ENCODE peak calls at places on chromosomes 6 and 20, in ten cellular contexts. One of them, this sample, is unnamed.

GRCh38 chr6:84522135-84522535 is 242.3 kb downstream of the TBX18 start:
- DNase-seq in choroid plexus epithelial cell: peak; percentile 94
- DNase-seq in CD4-positive, alpha-beta T cell: no peak
- DNase-seq in lung: no peak
- DNase-seq in keratinocyte: no peak
- DNase-seq in neural crest cell: no peak
- DNase-seq in D721Med: no peak
- DNase-seq in glutamatergic neuron: no peak
- DNase-seq in mesothelial cell of epicardium: no peak
- DNase-seq in fibroblast of the aortic adventitia: peak; percentile 91
- DNase-seq in this sample: no peak

GRCh38 chr6:144360401-144360800 is 75.3 kb downstream of the UTRN start:
- DNase-seq in choroid plexus epithelial cell: no peak
- DNase-seq in CD4-positive, alpha-beta T cell: no peak
- DNase-seq in lung: no peak
- DNase-seq in keratinocyte: no peak
- DNase-seq in neural crest cell: peak; percentile 14
- DNase-seq in D721Med: no peak
- DNase-seq in glutamatergic neuron: no peak
- DNase-seq in mesothelial cell of epicardium: no peak
- DNase-seq in fibroblast of the aortic adventitia: no peak
- DNase-seq in this sample: no peak

GRCh38 chr6:129175066-129175465 is 292.1 kb downstream of the LAMA2 start:
- DNase-seq in choroid plexus epithelial cell: no peak
- DNase-seq in CD4-positive, alpha-beta T cell: no peak
- DNase-seq in lung: no peak
- DNase-seq in keratinocyte: no peak
- DNase-seq in neural crest cell: no peak
- DNase-seq in D721Med: no peak
- DNase-seq in glutamatergic neuron: no peak
- DNase-seq in mesothelial cell of epicardium: no peak
- DNase-seq in fibroblast of the aortic adventitia: no peak
- DNase-seq in this sample: no peak

GRCh38 chr6:9532621-9533557 is 882.0 kb downstream of the TFAP2A start:
- DNase-seq in choroid plexus epithelial cell: peak; percentile 26
- DNase-seq in CD4-positive, alpha-beta T cell: no peak
- DNase-seq in lung: no peak
- DNase-seq in keratinocyte: no peak
- DNase-seq in neural crest cell: no peak
- DNase-seq in D721Med: no peak
- DNase-seq in glutamatergic neuron: no peak
- DNase-seq in mesothelial cell of epicardium: no peak
- DNase-seq in fibroblast of the aortic adventitia: peak; percentile 61
- DNase-seq in this sample: no peak

GRCh38 chr6:9347608-9348007 is 912.3 kb upstream of the SLC35B3 start:
- DNase-seq in choroid plexus epithelial cell: no peak
- DNase-seq in CD4-positive, alpha-beta T cell: no peak
- DNase-seq in lung: no peak
- DNase-seq in keratinocyte: no peak
- DNase-seq in neural crest cell: no peak
- DNase-seq in D721Med: no peak
- DNase-seq in glutamatergic neuron: no peak
- DNase-seq in mesothelial cell of epicardium: no peak
- DNase-seq in fibroblast of the aortic adventitia: no peak
- DNase-seq in this sample: no peak

GRCh38 chr6:41712651-41713103 is 22.7 kb downstream of the TFEB start:
- DNase-seq in choroid plexus epithelial cell: no peak
- DNase-seq in CD4-positive, alpha-beta T cell: no peak
- DNase-seq in lung: peak; percentile 72
- DNase-seq in keratinocyte: no peak
- DNase-seq in neural crest cell: no peak
- DNase-seq in D721Med: no peak
- DNase-seq in glutamatergic neuron: no peak
- DNase-seq in mesothelial cell of epicardium: no peak
- DNase-seq in fibroblast of the aortic adventitia: peak; percentile 51
- DNase-seq in this sample: no peak

GRCh38 chr6:62285612-62286469 is at the start of gene KHDRBS2:
- DNase-seq in choroid plexus epithelial cell: no peak
- DNase-seq in CD4-positive, alpha-beta T cell: no peak
- DNase-seq in lung: peak; percentile 91
- DNase-seq in keratinocyte: no peak
- DNase-seq in neural crest cell: peak; percentile 86
- DNase-seq in D721Med: peak; percentile 20
- DNase-seq in glutamatergic neuron: peak; percentile 95
- DNase-seq in mesothelial cell of epicardium: peak; percentile 81
- DNase-seq in fibroblast of the aortic adventitia: no peak
- DNase-seq in this sample: no peak

GRCh38 chr6:73566954-73567591 is 46.2 kb upstream of the EEF1A1 start:
- DNase-seq in choroid plexus epithelial cell: peak; percentile 49
- DNase-seq in CD4-positive, alpha-beta T cell: no peak
- DNase-seq in lung: peak; percentile 70
- DNase-seq in keratinocyte: no peak
- DNase-seq in neural crest cell: no peak
- DNase-seq in D721Med: no peak
- DNase-seq in glutamatergic neuron: no peak
- DNase-seq in mesothelial cell of epicardium: no peak
- DNase-seq in fibroblast of the aortic adventitia: peak; percentile 71
- DNase-seq in this sample: no peak

GRCh38 chr20:51375561-51375960 is 167.0 kb downstream of the NFATC2 start:
- DNase-seq in choroid plexus epithelial cell: no peak
- DNase-seq in CD4-positive, alpha-beta T cell: no peak
- DNase-seq in lung: no peak
- DNase-seq in keratinocyte: no peak
- DNase-seq in neural crest cell: no peak
- DNase-seq in D721Med: no peak
- DNase-seq in glutamatergic neuron: no peak
- DNase-seq in mesothelial cell of epicardium: no peak
- DNase-seq in fibroblast of the aortic adventitia: no peak
- DNase-seq in this sample: no peak

GRCh38 chr6:141483561-141484061 is 649.1 kb upstream of the GJE1 start:
- DNase-seq in choroid plexus epithelial cell: peak; percentile 95
- DNase-seq in CD4-positive, alpha-beta T cell: peak; percentile 28
- DNase-seq in lung: no peak
- DNase-seq in keratinocyte: peak; percentile 25
- DNase-seq in neural crest cell: no peak
- DNase-seq in D721Med: no peak
- DNase-seq in glutamatergic neuron: no peak
- DNase-seq in mesothelial cell of epicardium: no peak
- DNase-seq in fibroblast of the aortic adventitia: peak; percentile 93
- DNase-seq in this sample: no peak

GRCh38 chr20:1623501-1624250 is 3.9 kb upstream of the SIRPB1 start:
- DNase-seq in choroid plexus epithelial cell: no peak
- DNase-seq in CD4-positive, alpha-beta T cell: no peak
- DNase-seq in lung: no peak
- DNase-seq in keratinocyte: no peak
- DNase-seq in neural crest cell: no peak
- DNase-seq in D721Med: no peak
- DNase-seq in glutamatergic neuron: no peak
- DNase-seq in mesothelial cell of epicardium: no peak
- DNase-seq in fibroblast of the aortic adventitia: no peak
- DNase-seq in this sample: no peak

GRCh38 chr20:53662595-53662994 is 69.0 kb upstream of the ZNF217 start:
- DNase-seq in choroid plexus epithelial cell: no peak
- DNase-seq in CD4-positive, alpha-beta T cell: no peak
- DNase-seq in lung: no peak
- DNase-seq in keratinocyte: no peak
- DNase-seq in neural crest cell: no peak
- DNase-seq in D721Med: no peak
- DNase-seq in glutamatergic neuron: no peak
- DNase-seq in mesothelial cell of epicardium: no peak
- DNase-seq in fibroblast of the aortic adventitia: no peak
- DNase-seq in this sample: no peak

GRCh38 chr6:87514831-87515230 is 42.1 kb downstream of the SLC35A1 start:
- DNase-seq in choroid plexus epithelial cell: no peak
- DNase-seq in CD4-positive, alpha-beta T cell: no peak
- DNase-seq in lung: no peak
- DNase-seq in keratinocyte: no peak
- DNase-seq in neural crest cell: no peak
- DNase-seq in D721Med: no peak
- DNase-seq in glutamatergic neuron: no peak
- DNase-seq in mesothelial cell of epicardium: no peak
- DNase-seq in fibroblast of the aortic adventitia: no peak
- DNase-seq in this sample: no peak

GRCh38 chr20:2178328-2179232 is 77.0 kb downstream of the STK35 start:
- DNase-seq in choroid plexus epithelial cell: no peak
- DNase-seq in CD4-positive, alpha-beta T cell: no peak
- DNase-seq in lung: no peak
- DNase-seq in keratinocyte: no peak
- DNase-seq in neural crest cell: no peak
- DNase-seq in D721Med: no peak
- DNase-seq in glutamatergic neuron: no peak
- DNase-seq in mesothelial cell of epicardium: no peak
- DNase-seq in fibroblast of the aortic adventitia: peak; percentile 14
- DNase-seq in this sample: no peak

GRCh38 chr6:37488464-37488863 is 11.2 kb downstream of the CCDC167 start:
- DNase-seq in choroid plexus epithelial cell: no peak
- DNase-seq in CD4-positive, alpha-beta T cell: no peak
- DNase-seq in lung: no peak
- DNase-seq in keratinocyte: no peak
- DNase-seq in neural crest cell: no peak
- DNase-seq in D721Med: no peak
- DNase-seq in glutamatergic neuron: no peak
- DNase-seq in mesothelial cell of epicardium: no peak
- DNase-seq in fibroblast of the aortic adventitia: no peak
- DNase-seq in this sample: no peak

GRCh38 chr6:37490466-37491015 is 9.2 kb downstream of the CCDC167 start:
- DNase-seq in choroid plexus epithelial cell: no peak
- DNase-seq in CD4-positive, alpha-beta T cell: no peak
- DNase-seq in lung: no peak
- DNase-seq in keratinocyte: no peak
- DNase-seq in neural crest cell: no peak
- DNase-seq in D721Med: no peak
- DNase-seq in glutamatergic neuron: no peak
- DNase-seq in mesothelial cell of epicardium: no peak
- DNase-seq in fibroblast of the aortic adventitia: no peak
- DNase-seq in this sample: no peak

GRCh38 chr6:37491161-37491829 is 8.4 kb downstream of the CCDC167 start:
- DNase-seq in choroid plexus epithelial cell: no peak
- DNase-seq in CD4-positive, alpha-beta T cell: no peak
- DNase-seq in lung: no peak
- DNase-seq in keratinocyte: no peak
- DNase-seq in neural crest cell: no peak
- DNase-seq in D721Med: no peak
- DNase-seq in glutamatergic neuron: no peak
- DNase-seq in mesothelial cell of epicardium: no peak
- DNase-seq in fibroblast of the aortic adventitia: no peak
- DNase-seq in this sample: no peak

GRCh38 chr6:37487891-37488290 is 11.8 kb downstream of the CCDC167 start:
- DNase-seq in choroid plexus epithelial cell: no peak
- DNase-seq in CD4-positive, alpha-beta T cell: no peak
- DNase-seq in lung: no peak
- DNase-seq in keratinocyte: no peak
- DNase-seq in neural crest cell: no peak
- DNase-seq in D721Med: no peak
- DNase-seq in glutamatergic neuron: no peak
- DNase-seq in mesothelial cell of epicardium: no peak
- DNase-seq in fibroblast of the aortic adventitia: no peak
- DNase-seq in this sample: no peak

GRCh38 chr6:37489697-37490336 is 9.9 kb downstream of the CCDC167 start:
- DNase-seq in choroid plexus epithelial cell: peak; percentile 39
- DNase-seq in CD4-positive, alpha-beta T cell: no peak
- DNase-seq in lung: no peak
- DNase-seq in keratinocyte: no peak
- DNase-seq in neural crest cell: no peak
- DNase-seq in D721Med: no peak
- DNase-seq in glutamatergic neuron: no peak
- DNase-seq in mesothelial cell of epicardium: no peak
- DNase-seq in fibroblast of the aortic adventitia: no peak
- DNase-seq in this sample: no peak
- TF ChIP-seq CTCF in choroid plexus epithelial cell: peak; percentile 45
- TF ChIP-seq CTCF in CD4-positive, alpha-beta T cell: peak; percentile 35
- TF ChIP-seq CTCF in lung: no peak
- TF ChIP-seq CTCF in keratinocyte: peak; percentile 21
- TF ChIP-seq CTCF in neural crest cell: no peak
- TF ChIP-seq CTCF in D721Med: peak; percentile 6
- TF ChIP-seq CTCF in glutamatergic neuron: no peak
- TF ChIP-seq CTCF in mesothelial cell of epicardium: no peak
- TF ChIP-seq CTCF in fibroblast of the aortic adventitia: peak; percentile 14
- TF ChIP-seq CTCF in this sample: no peak

GRCh38 chr20:24962510-24962909 is 13.4 kb downstream of the CST7 start:
- DNase-seq in choroid plexus epithelial cell: no peak
- DNase-seq in CD4-positive, alpha-beta T cell: no peak
- DNase-seq in lung: no peak
- DNase-seq in keratinocyte: no peak
- DNase-seq in neural crest cell: no peak
- DNase-seq in D721Med: no peak
- DNase-seq in glutamatergic neuron: no peak
- DNase-seq in mesothelial cell of epicardium: no peak
- DNase-seq in fibroblast of the aortic adventitia: no peak
- DNase-seq in this sample: no peak
- TF ChIP-seq CTCF in choroid plexus epithelial cell: no peak
- TF ChIP-seq CTCF in CD4-positive, alpha-beta T cell: no peak
- TF ChIP-seq CTCF in lung: no peak
- TF ChIP-seq CTCF in keratinocyte: no peak
- TF ChIP-seq CTCF in neural crest cell: no peak
- TF ChIP-seq CTCF in D721Med: no peak
- TF ChIP-seq CTCF in glutamatergic neuron: peak; percentile 54
- TF ChIP-seq CTCF in mesothelial cell of epicardium: no peak
- TF ChIP-seq CTCF in fibroblast of the aortic adventitia: no peak
- TF ChIP-seq CTCF in this sample: no peak

DNA sequence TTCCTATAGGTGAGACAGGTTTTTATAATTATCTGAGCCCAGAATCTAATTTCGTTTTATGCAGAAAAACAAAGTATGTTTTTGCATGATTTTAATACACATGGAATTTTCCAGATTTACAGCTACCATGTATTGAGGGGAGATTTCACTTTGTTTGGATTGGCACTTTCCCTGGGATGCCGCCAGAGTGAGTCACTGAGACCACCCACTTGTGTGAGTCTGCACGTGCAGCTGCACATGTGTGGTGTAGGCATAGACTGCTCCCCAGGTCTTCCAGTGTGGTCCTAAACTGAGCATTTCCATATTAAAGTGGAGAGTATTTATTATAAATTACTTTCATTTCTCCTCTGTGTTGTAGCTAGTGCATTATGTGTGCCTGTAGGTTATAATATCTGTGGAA is 186.8 kb downstream of the UBE3D start:
- DNase-seq in choroid plexus epithelial cell: peak; percentile 58
- DNase-seq in CD4-positive, alpha-beta T cell: no peak
- DNase-seq in lung: no peak
- DNase-seq in keratinocyte: no peak
- DNase-seq in neural crest cell: no peak
- DNase-seq in D721Med: no peak
- DNase-seq in glutamatergic neuron: no peak
- DNase-seq in mesothelial cell of epicardium: no peak
- DNase-seq in fibroblast of the aortic adventitia: peak; percentile 27
- DNase-seq in this sample: no peak
- TF ChIP-seq CTCF in choroid plexus epithelial cell: no peak
- TF ChIP-seq CTCF in CD4-positive, alpha-beta T cell: no peak
- TF ChIP-seq CTCF in lung: no peak
- TF ChIP-seq CTCF in keratinocyte: no peak
- TF ChIP-seq CTCF in neural crest cell: no peak
- TF ChIP-seq CTCF in D721Med: no peak
- TF ChIP-seq CTCF in glutamatergic neuron: no peak
- TF ChIP-seq CTCF in mesothelial cell of epicardium: no peak
- TF ChIP-seq CTCF in fibroblast of the aortic adventitia: no peak
- TF ChIP-seq CTCF in this sample: no peak

DNA sequence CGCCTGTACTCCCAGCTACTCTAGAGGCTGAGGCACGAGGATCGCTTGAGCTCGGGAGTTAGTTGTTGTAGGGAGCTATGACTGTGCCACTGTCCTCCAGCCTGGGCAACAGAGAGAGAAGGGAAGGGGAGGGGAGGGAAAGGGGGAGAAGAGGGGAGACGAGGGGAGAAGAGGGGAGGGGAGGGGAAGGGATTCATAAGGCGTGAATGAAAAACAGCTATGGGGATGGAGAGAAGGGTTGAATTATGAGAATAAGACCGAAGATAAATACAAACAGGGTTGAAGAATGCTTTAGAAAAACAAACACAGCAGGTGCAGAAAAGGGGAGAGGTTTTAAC is 106.0 kb downstream of the TRIM27 start:
- DNase-seq in choroid plexus epithelial cell: no peak
- DNase-seq in CD4-positive, alpha-beta T cell: no peak
- DNase-seq in lung: no peak
- DNase-seq in keratinocyte: no peak
- DNase-seq in neural crest cell: no peak
- DNase-seq in D721Med: no peak
- DNase-seq in glutamatergic neuron: no peak
- DNase-seq in mesothelial cell of epicardium: no peak
- DNase-seq in fibroblast of the aortic adventitia: no peak
- DNase-seq in this sample: no peak
- TF ChIP-seq CTCF in choroid plexus epithelial cell: no peak
- TF ChIP-seq CTCF in CD4-positive, alpha-beta T cell: no peak
- TF ChIP-seq CTCF in lung: no peak
- TF ChIP-seq CTCF in keratinocyte: no peak
- TF ChIP-seq CTCF in neural crest cell: no peak
- TF ChIP-seq CTCF in D721Med: no peak
- TF ChIP-seq CTCF in glutamatergic neuron: no peak
- TF ChIP-seq CTCF in mesothelial cell of epicardium: no peak
- TF ChIP-seq CTCF in fibroblast of the aortic adventitia: no peak
- TF ChIP-seq CTCF in this sample: no peak